ENCODE peak calls at places on chromosomes 12 and 14, in five cellular contexts. S is HEK293T, B is anterior cingulate cortex, Q is AG20443, O is hippocampal formation. E is an unnamed sample.

GRCh38 chr14:25231006-25231405 is 181.1 kb upstream of the STXBP6 start:
- DNase-seq in Q (no peak), B (no peak), O (peak), S (no peak), E (no peak)

GRCh38 chr14:29461131-29461530 is 466.5 kb downstream of the PRKD1 start:
- DNase-seq in B (no peak), O (peak), S (no peak), Q (no peak), E (no peak)

GRCh38 chr12:57852195-57852594 is 5.7 kb upstream of the CTDSP2 start:
- DNase-seq in B (no peak), O (no peak), Q (no peak), S (no peak), E (no peak)

GRCh38 chr14:70804556-70805162 is 4.7 kb downstream of the MAP3K9 start:
- DNase-seq in Q (peak), S (no peak), B (no peak), O (no peak), E (no peak)

GRCh38 chr12:57006809-57007475 is 596 bp upstream of the ZBTB39 start:
- DNase-seq in B (no peak), Q (no peak), O (no peak), S (no peak), E (no peak)

GRCh38 chr12:131363841-131364425 is 347.0 kb upstream of the SFSWAP start:
- DNase-seq in O (no peak), B (no peak), Q (no peak), S (no peak), E (no peak)

GRCh38 chr12:64433915-64434314 is 18.0 kb upstream of the TBK1 start:
- DNase-seq in B (no peak), O (no peak), S (no peak), Q (no peak), E (no peak)

GRCh38 chr14:34023824-34024767 is 73.2 kb upstream of the EGLN3 start:
- DNase-seq in S (no peak), B (no peak), O (no peak), Q (no peak), E (no peak)

GRCh38 chr14:96184737-96185136 is 19.9 kb upstream of the BDKRB2 start:
- DNase-seq in O (no peak), B (no peak), S (no peak), Q (peak), E (no peak)

GRCh38 chr14:34710744-34711143 is 3.6 kb downstream of the CFL2 start:
- DNase-seq in Q (no peak), S (no peak), B (no peak), O (no peak), E (no peak)

GRCh38 chr14:34965912-34966311 is 16.9 kb upstream of the SRP54 start:
- DNase-seq in B (no peak), Q (no peak), S (no peak), O (no peak), E (no peak)

GRCh38 chr14:53295985-53296582 is 143.0 kb upstream of the DDHD1 start:
- DNase-seq in Q (peak), S (peak), B (no peak), O (peak), E (no peak)

GRCh38 chr12:77766224-77766623 is 64.5 kb upstream of the NAV3 start:
- DNase-seq in S (no peak), Q (no peak), B (no peak), O (no peak), E (no peak)

GRCh38 chr12:95836185-95836609 is 22.6 kb upstream of the SNRPF start:
- DNase-seq in B (no peak), O (no peak), Q (peak), S (no peak), E (peak)

GRCh38 chr12:106564678-106565329 is 18.0 kb upstream of the RFX4 start:
- DNase-seq in B (no peak), S (no peak), O (no peak), Q (no peak), E (no peak)

GRCh38 chr12:16189849-16190248 is 87.6 kb downstream of the SLC15A5 start:
- DNase-seq in Q (peak), S (no peak), O (no peak), B (no peak), E (no peak)

GRCh38 chr14:74260525-74261233 is 21.4 kb downstream of the VSX2 start:
- DNase-seq in B (no peak), Q (no peak), O (no peak), S (no peak), E (no peak)

GRCh38 chr12:25496098-25496587 is 56.9 kb downstream of the LMNTD1 start:
- DNase-seq in B (no peak), O (no peak), S (no peak), Q (peak), E (no peak)

GRCh38 chr14:99872786-99873440 is 79.7 kb downstream of the EML1 start:
- DNase-seq in O (peak), Q (no peak), B (no peak), S (no peak), E (no peak)

GRCh38 chr14:38481939-38482678 is 226.2 kb upstream of the CLEC14A start:
- DNase-seq in O (no peak), B (no peak), S (no peak), Q (peak), E (no peak)

GRCh38 chr12:94042321-94042720 is 106.1 kb upstream of the PLXNC1 start:
- DNase-seq in S (no peak), B (no peak), Q (no peak), O (no peak), E (no peak)

GRCh38 chr12:4610481-4610880 is 38.4 kb downstream of the AKAP3 start:
- DNase-seq in S (no peak), B (no peak), Q (no peak), O (no peak), E (no peak)

GRCh38 chr14:32826404-32827082 is 112.1 kb upstream of the NPAS3 start:
- DNase-seq in B (peak), S (peak), O (peak), Q (no peak), E (no peak)

GRCh38 chr12:113144771-113145170 is 4.8 kb upstream of the CFAP73 start:
- DNase-seq in B (no peak), O (no peak), S (no peak), Q (no peak), E (no peak)

GRCh38 chr14:101442451-101442850 is 118.8 kb upstream of the DIO3 start:
- DNase-seq in O (no peak), S (no peak), B (no peak), Q (no peak), E (no peak)

GRCh38 chr14:103679351-103679750 is 35.9 kb downstream of the XRCC3 start:
- DNase-seq in Q (peak), O (no peak), B (no peak), S (peak), E (no peak)

GRCh38 chr12:105257321-105257728 is 21.4 kb upstream of the APPL2 start:
- DNase-seq in S (no peak), B (no peak), O (no peak), Q (peak), E (peak)

GRCh38 chr12:105316931-105317330 is 13.6 kb upstream of the C12orf75 start:
- DNase-seq in Q (no peak), S (no peak), B (no peak), O (no peak), E (no peak)

GRCh38 chr12:93231938-93232337 is 145.8 kb upstream of the NUDT4 start:
- DNase-seq in S (no peak), O (no peak), B (no peak), Q (no peak), E (no peak)

GRCh38 chr12:66717049-66717448 is 38.2 kb upstream of the GRIP1 start:
- DNase-seq in O (peak), Q (no peak), B (no peak), S (no peak), E (no peak)

GRCh38 chr14:100816286-100816949 is 9.5 kb upstream of the MEG3 start:
- DNase-seq in O (no peak), Q (no peak), S (no peak), B (no peak), E (no peak)

GRCh38 chr14:29215853-29216252 is 449.3 kb downstream of the FOXG1 start:
- DNase-seq in S (no peak), O (no peak), Q (no peak), B (no peak), E (no peak)